ENCODE peak calls at places on chromosomes 2 and 18, in seven cellular contexts. Y, J, I, X, U, Q and N are unnamed samples.

GRCh38 chr2:203155406-203155805 is 83.4 kb upstream of the CYP20A1 start:
- DNase-seq in Q (peak; percentile 49), X (no peak), I (peak; percentile 5), J (no peak), Y (no peak), U (no peak), N (no peak)

GRCh38 chr2:188449992-188450391 is 158.3 kb downstream of the GULP1 start:
- DNase-seq in U (no peak), I (no peak), Y (no peak), Q (no peak), X (no peak), J (no peak), N (no peak)

GRCh38 chr2:37982147-37982582 is 57.1 kb downstream of the RMDN2 start:
- DNase-seq in Y (peak; percentile 78), I (peak; percentile 77), X (no peak), J (peak; percentile 76), U (peak; percentile 87), Q (peak; percentile 90), N (peak; percentile 76)

GRCh38 chr2:112055833-112056625 is 960 bp downstream of the TMEM87B start:
- DNase-seq in Q (peak; percentile 75), X (peak; percentile 83), U (peak; percentile 80), J (peak; percentile 83), Y (peak; percentile 85), I (peak; percentile 60), N (peak; percentile 86)

GRCh38 chr2:75587954-75588587 is 27.3 kb upstream of the EVA1A start:
- DNase-seq in J (no peak), U (no peak), Q (no peak), X (no peak), Y (no peak), I (no peak), N (no peak)

GRCh38 chr2:44941551-44942234 is at the start of gene SIX3:
- DNase-seq in I (peak; percentile 48), J (no peak), U (no peak), X (no peak), Q (peak; percentile 86), Y (no peak), N (no peak)

GRCh38 chr2:96523659-96524481 is 12.7 kb upstream of the ARID5A start:
- DNase-seq in X (no peak), U (no peak), Y (peak; percentile 41), J (no peak), I (no peak), Q (peak; percentile 35), N (no peak)

GRCh38 chr2:222355860-222356259 is 57.1 kb upstream of the PAX3 start:
- DNase-seq in Y (no peak), I (no peak), U (no peak), J (no peak), X (no peak), Q (no peak), N (no peak)

GRCh38 chr2:16774980-16775963 is 109.6 kb upstream of the CYRIA start:
- DNase-seq in I (no peak), U (no peak), Q (peak; percentile 80), J (no peak), X (no peak), Y (no peak), N (no peak)

DNA sequence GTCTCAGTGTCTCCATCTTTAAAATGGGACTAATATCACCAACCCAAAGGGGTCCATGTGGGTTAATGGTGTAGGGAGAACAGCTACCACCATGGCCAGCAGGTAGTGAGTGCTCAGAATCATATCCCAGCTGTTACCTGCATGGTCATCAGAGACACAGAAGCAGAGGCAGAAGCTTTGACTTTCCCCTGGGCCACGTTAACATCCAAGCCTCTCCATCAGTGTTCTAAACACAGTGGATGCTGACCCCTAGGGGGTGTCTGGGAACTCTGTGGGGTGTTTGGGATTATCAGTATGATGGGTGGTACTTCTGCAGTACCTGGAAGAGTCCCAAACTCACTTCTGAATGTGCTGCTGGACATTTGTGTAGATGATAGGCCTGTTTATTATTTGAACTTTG is 93.6 kb downstream of the GYPC start:
- DNase-seq in J (no peak), U (no peak), Q (no peak), X (no peak), Y (no peak), I (no peak), N (peak; percentile 32)
- TF ChIP-seq CTCF in J (peak; percentile 21), U (no peak), Q (peak; percentile 51), X (no peak), Y (no peak), I (no peak), N (no peak)

DNA sequence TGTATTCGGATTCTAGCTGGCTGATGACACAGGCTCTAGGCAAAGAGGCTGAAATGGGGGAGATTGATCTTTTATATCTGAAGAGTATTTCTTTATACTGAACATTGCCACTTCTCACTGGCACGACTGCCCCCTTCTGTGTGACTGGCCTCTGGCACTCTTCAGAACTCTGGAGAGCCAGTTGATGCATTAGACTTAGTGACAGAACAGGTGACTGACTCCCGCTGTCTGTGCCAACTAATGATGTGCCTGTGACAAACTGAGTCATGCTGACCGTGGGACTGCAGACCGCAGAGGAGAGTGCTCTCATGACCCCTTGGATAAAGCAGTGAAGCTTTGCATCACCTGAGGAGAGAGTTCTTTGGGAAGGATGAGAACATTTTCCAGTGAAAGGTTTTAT is 14.4 kb downstream of the MGAT5 start:
- DNase-seq in Q (no peak), U (no peak), Y (no peak), X (no peak), J (no peak), I (peak; percentile 50), N (no peak)
- TF ChIP-seq CTCF in Q (no peak), U (no peak), Y (no peak), X (no peak), J (no peak), I (no peak), N (no peak)

GRCh38 chr18:50280707-50281294 is 522 bp downstream of the MBD1 start:
- DNase-seq in X (no peak), J (no peak), U (no peak), Y (no peak), Q (no peak), I (no peak), N (no peak)

GRCh38 chr18:50281972-50282520 is 723 bp upstream of the MBD1 start:
- DNase-seq in J (no peak), I (no peak), Y (no peak), U (no peak), X (no peak), Q (no peak), N (no peak)

GRCh38 chr18:50282521-50283335 is 1.4 kb upstream of the MBD1 start:
- DNase-seq in I (no peak), U (peak; percentile 56), J (no peak), Y (no peak), Q (no peak), X (peak; percentile 64), N (no peak)

GRCh38 chr18:50279752-50280151 is 1.6 kb downstream of the MBD1 start:
- DNase-seq in U (no peak), Y (no peak), X (no peak), Q (no peak), J (no peak), I (no peak), N (no peak)

GRCh38 chr18:50281295-50281971 is at the start of gene MBD1:
- DNase-seq in J (peak; percentile 99), U (peak; percentile 98), X (peak; percentile 99), I (peak; percentile 96), Y (peak; percentile 99), Q (peak; percentile 97), N (peak; percentile 96)
- TF ChIP-seq CTCF in J (peak; percentile 33), U (peak; percentile 56), X (no peak), I (no peak), Y (no peak), Q (peak; percentile 50), N (peak; percentile 15)

GRCh38 chr18:58584219-58585127 is 44.4 kb downstream of the ALPK2 start:
- DNase-seq in J (no peak), I (no peak), Q (peak; percentile 71), X (no peak), U (no peak), Y (no peak), N (no peak)
- TF ChIP-seq CTCF in J (no peak), I (no peak), Q (no peak), X (no peak), U (no peak), Y (no peak), N (no peak)

GRCh38 chr18:67467188-67467587 is 49.3 kb downstream of the DSEL start:
- DNase-seq in I (no peak), Y (no peak), U (no peak), J (no peak), Q (no peak), X (no peak), N (no peak)

GRCh38 chr18:67468038-67468437 is 48.5 kb downstream of the DSEL start:
- DNase-seq in I (no peak), X (no peak), Q (no peak), U (no peak), J (no peak), Y (no peak), N (no peak)

GRCh38 chr18:67464499-67464898 is 52.0 kb downstream of the DSEL start:
- DNase-seq in I (no peak), J (no peak), Q (no peak), U (no peak), X (peak; percentile 44), Y (no peak), N (no peak)

DNA sequence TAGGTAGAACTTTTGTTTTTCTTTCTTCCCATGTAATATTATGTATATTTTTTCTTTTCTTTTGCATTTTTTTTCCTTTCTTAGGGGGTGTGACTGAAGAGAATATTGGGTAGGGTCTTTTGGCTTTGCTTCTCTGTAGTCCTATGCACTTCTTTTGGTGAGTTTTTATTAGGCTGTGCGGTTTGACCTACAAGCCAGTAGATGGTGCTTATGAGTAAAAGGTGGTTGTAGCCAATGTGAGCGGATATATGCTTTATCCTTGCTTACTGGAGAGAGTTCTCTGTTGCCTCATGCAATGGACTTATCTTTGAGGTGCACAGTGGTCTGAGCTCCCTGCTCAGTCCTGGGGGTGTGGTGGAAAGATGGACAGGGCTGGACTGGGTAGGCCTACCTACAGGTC is 52.7 kb downstream of the DSEL start:
- DNase-seq in I (no peak), X (no peak), U (no peak), Y (no peak), J (no peak), Q (peak; percentile 47), N (no peak)
- TF ChIP-seq CTCF in I (no peak), X (no peak), U (no peak), Y (no peak), J (no peak), Q (peak; percentile 72), N (no peak)